ENCODE peak calls at places on chromosomes 12 and 14, in five cellular contexts. One of them, this sample, is unnamed.

GRCh38 chr12:7666595-7666994 is 887 bp upstream of the APOBEC1 start:
- DNase-seq in GM23338: no peak
- DNase-seq in K562: no peak
- DNase-seq in HepG2: peak
- DNase-seq in GM12878: no peak
- DNase-seq in this sample: no peak

GRCh38 chr12:12883369-12884001 is 7.9 kb upstream of the GPRC5A start:
- DNase-seq in GM23338: no peak
- DNase-seq in K562: peak
- DNase-seq in HepG2: peak
- DNase-seq in GM12878: no peak
- DNase-seq in this sample: peak

GRCh38 chr14:65847065-65847847 is 434.7 kb downstream of the FUT8 start:
- DNase-seq in GM23338: no peak
- DNase-seq in K562: no peak
- DNase-seq in HepG2: no peak
- DNase-seq in GM12878: peak
- DNase-seq in this sample: no peak

GRCh38 chr12:6282453-6282840 is 28.0 kb upstream of the PLEKHG6 start:
- DNase-seq in GM23338: no peak
- DNase-seq in K562: no peak
- DNase-seq in HepG2: no peak
- DNase-seq in GM12878: no peak
- DNase-seq in this sample: no peak

GRCh38 chr12:117400912-117401311 is 39.5 kb upstream of the NOS1 start:
- DNase-seq in GM23338: no peak
- DNase-seq in K562: no peak
- DNase-seq in HepG2: no peak
- DNase-seq in GM12878: no peak
- DNase-seq in this sample: no peak

GRCh38 chr14:67187210-67187609 is 2.0 kb upstream of the GARIN2 start:
- DNase-seq in GM23338: no peak
- DNase-seq in K562: no peak
- DNase-seq in HepG2: peak
- DNase-seq in GM12878: no peak
- DNase-seq in this sample: peak

GRCh38 chr14:36418937-36419336 is 98.5 kb upstream of the MBIP start:
- DNase-seq in GM23338: no peak
- DNase-seq in K562: no peak
- DNase-seq in HepG2: no peak
- DNase-seq in GM12878: no peak
- DNase-seq in this sample: no peak

GRCh38 chr12:13250416-13250815 is 53.9 kb downstream of the EMP1 start:
- DNase-seq in GM23338: no peak
- DNase-seq in K562: no peak
- DNase-seq in HepG2: no peak
- DNase-seq in GM12878: no peak
- DNase-seq in this sample: no peak

GRCh38 chr14:30753452-30753851 is 120.9 kb upstream of the COCH start:
- DNase-seq in GM23338: no peak
- DNase-seq in K562: no peak
- DNase-seq in HepG2: no peak
- DNase-seq in GM12878: no peak
- DNase-seq in this sample: no peak

GRCh38 chr12:83818888-83819287 is 1093.7 kb downstream of the SLC6A15 start:
- DNase-seq in GM23338: no peak
- DNase-seq in K562: no peak
- DNase-seq in HepG2: no peak
- DNase-seq in GM12878: no peak
- DNase-seq in this sample: no peak

GRCh38 chr12:83817730-83818129 is 1094.9 kb downstream of the SLC6A15 start:
- DNase-seq in GM23338: no peak
- DNase-seq in K562: no peak
- DNase-seq in HepG2: no peak
- DNase-seq in GM12878: no peak
- DNase-seq in this sample: no peak

GRCh38 chr12:83826112-83826511 is 1086.5 kb downstream of the SLC6A15 start:
- DNase-seq in GM23338: peak
- DNase-seq in K562: peak
- DNase-seq in HepG2: no peak
- DNase-seq in GM12878: no peak
- DNase-seq in this sample: peak

GRCh38 chr12:83823386-83824045 is 1089.1 kb downstream of the SLC6A15 start:
- DNase-seq in GM23338: peak
- DNase-seq in K562: no peak
- DNase-seq in HepG2: peak
- DNase-seq in GM12878: no peak
- DNase-seq in this sample: no peak

GRCh38 chr12:83821967-83822366 is 1090.6 kb downstream of the SLC6A15 start:
- DNase-seq in GM23338: no peak
- DNase-seq in K562: no peak
- DNase-seq in HepG2: no peak
- DNase-seq in GM12878: no peak
- DNase-seq in this sample: no peak
- TF ChIP-seq JUNB in GM23338: no peak
- TF ChIP-seq JUNB in K562: no peak
- TF ChIP-seq JUNB in HepG2: no peak
- TF ChIP-seq JUNB in GM12878: no peak
- TF ChIP-seq JUNB in this sample: no peak

GRCh38 chr12:65335021-65335714 is 56.7 kb downstream of the MSRB3 start:
- DNase-seq in GM23338: no peak
- DNase-seq in K562: no peak
- DNase-seq in HepG2: peak
- DNase-seq in GM12878: no peak
- DNase-seq in this sample: peak
- TF ChIP-seq JUNB in GM23338: no peak
- TF ChIP-seq JUNB in K562: no peak
- TF ChIP-seq JUNB in HepG2: peak
- TF ChIP-seq JUNB in GM12878: no peak
- TF ChIP-seq JUNB in this sample: no peak

GRCh38 chr14:57182760-57183503 is 85.8 kb downstream of the EXOC5 start:
- DNase-seq in GM23338: peak
- DNase-seq in K562: peak
- DNase-seq in HepG2: peak
- DNase-seq in GM12878: no peak
- DNase-seq in this sample: peak
- TF ChIP-seq JUNB in GM23338: no peak
- TF ChIP-seq JUNB in K562: no peak
- TF ChIP-seq JUNB in HepG2: no peak
- TF ChIP-seq JUNB in GM12878: no peak
- TF ChIP-seq JUNB in this sample: no peak

GRCh38 chr14:57746563-57746962 is 119.3 kb downstream of the SLC35F4 start:
- DNase-seq in GM23338: no peak
- DNase-seq in K562: no peak
- DNase-seq in HepG2: no peak
- DNase-seq in GM12878: no peak
- DNase-seq in this sample: no peak

GRCh38 chr14:57751400-57751799 is 114.5 kb downstream of the SLC35F4 start:
- DNase-seq in GM23338: no peak
- DNase-seq in K562: no peak
- DNase-seq in HepG2: no peak
- DNase-seq in GM12878: no peak
- DNase-seq in this sample: no peak

GRCh38 chr14:57749267-57749666 is 116.6 kb downstream of the SLC35F4 start:
- DNase-seq in GM23338: no peak
- DNase-seq in K562: no peak
- DNase-seq in HepG2: no peak
- DNase-seq in GM12878: no peak
- DNase-seq in this sample: no peak

GRCh38 chr14:57748279-57748678 is 117.6 kb downstream of the SLC35F4 start:
- DNase-seq in GM23338: no peak
- DNase-seq in K562: no peak
- DNase-seq in HepG2: no peak
- DNase-seq in GM12878: no peak
- DNase-seq in this sample: no peak

GRCh38 chr14:57747036-57747435 is 118.9 kb downstream of the SLC35F4 start:
- DNase-seq in GM23338: no peak
- DNase-seq in K562: no peak
- DNase-seq in HepG2: no peak
- DNase-seq in GM12878: no peak
- DNase-seq in this sample: no peak
- TF ChIP-seq JUNB in GM23338: no peak
- TF ChIP-seq JUNB in K562: no peak
- TF ChIP-seq JUNB in HepG2: no peak
- TF ChIP-seq JUNB in GM12878: no peak
- TF ChIP-seq JUNB in this sample: no peak

GRCh38 chr12:105574056-105574715 is 243.7 kb downstream of the C12orf75 start:
- DNase-seq in GM23338: no peak
- DNase-seq in K562: no peak
- DNase-seq in HepG2: no peak
- DNase-seq in GM12878: no peak
- DNase-seq in this sample: no peak
- TF ChIP-seq JUNB in GM23338: no peak
- TF ChIP-seq JUNB in K562: no peak
- TF ChIP-seq JUNB in HepG2: no peak
- TF ChIP-seq JUNB in GM12878: no peak
- TF ChIP-seq JUNB in this sample: no peak

GRCh38 chr14:94354638-94355185 is 31.6 kb upstream of the SERPINA6 start:
- DNase-seq in GM23338: no peak
- DNase-seq in K562: no peak
- DNase-seq in HepG2: no peak
- DNase-seq in GM12878: no peak
- DNase-seq in this sample: no peak

GRCh38 chr14:94356379-94357056 is 31.9 kb downstream of the SERPINA1 start:
- DNase-seq in GM23338: no peak
- DNase-seq in K562: no peak
- DNase-seq in HepG2: no peak
- DNase-seq in GM12878: no peak
- DNase-seq in this sample: no peak

GRCh38 chr14:94357166-94357565 is 31.2 kb downstream of the SERPINA1 start:
- DNase-seq in GM23338: no peak
- DNase-seq in K562: no peak
- DNase-seq in HepG2: no peak
- DNase-seq in GM12878: no peak
- DNase-seq in this sample: no peak

GRCh38 chr14:94360945-94361565 is 27.3 kb downstream of the SERPINA1 start:
- DNase-seq in GM23338: no peak
- DNase-seq in K562: no peak
- DNase-seq in HepG2: peak
- DNase-seq in GM12878: no peak
- DNase-seq in this sample: no peak

DNA sequence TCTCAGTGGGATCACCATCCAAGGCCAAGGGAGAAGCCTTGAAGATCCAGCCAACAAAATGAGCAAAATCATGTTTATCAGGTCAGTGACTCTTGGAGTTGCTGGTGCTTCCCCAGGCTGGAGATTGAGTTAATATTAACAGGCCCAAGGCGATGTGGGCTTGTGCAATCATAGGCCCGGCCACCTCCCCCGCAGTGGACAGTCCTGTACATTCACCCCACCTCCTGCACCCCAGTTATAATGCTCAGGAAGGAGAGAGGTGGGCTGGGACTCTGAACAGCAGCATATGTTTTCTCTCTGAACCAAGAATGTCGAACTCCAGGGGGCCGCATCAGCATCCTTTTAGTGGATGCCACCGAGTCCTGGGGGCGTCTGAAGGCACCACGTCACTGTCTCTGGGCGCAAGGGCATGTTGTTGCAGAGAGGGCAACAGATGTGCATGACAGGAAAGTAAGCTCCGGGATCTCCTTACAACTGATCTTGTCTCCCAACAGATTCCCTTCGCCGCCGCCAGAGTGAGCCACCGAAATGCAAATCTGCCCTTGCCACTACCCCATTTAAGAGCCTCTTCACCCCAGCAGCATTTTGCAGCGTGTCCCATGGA is 32.2 kb upstream of the SERPINA6 start:
- DNase-seq in GM23338: peak
- DNase-seq in K562: no peak
- DNase-seq in HepG2: peak
- DNase-seq in GM12878: no peak
- DNase-seq in this sample: no peak
- TF ChIP-seq JUNB in GM23338: no peak
- TF ChIP-seq JUNB in K562: no peak
- TF ChIP-seq JUNB in HepG2: peak
- TF ChIP-seq JUNB in GM12878: no peak
- TF ChIP-seq JUNB in this sample: no peak

GRCh38 chr12:24947541-24948451 is 1.1 kb downstream of the BCAT1 start:
- DNase-seq in GM23338: peak
- DNase-seq in K562: no peak
- DNase-seq in HepG2: no peak
- DNase-seq in GM12878: no peak
- DNase-seq in this sample: no peak

GRCh38 chr12:24948816-24949722 is at the start of gene BCAT1:
- DNase-seq in GM23338: peak
- DNase-seq in K562: peak
- DNase-seq in HepG2: peak
- DNase-seq in GM12878: no peak
- DNase-seq in this sample: peak

GRCh38 chr12:24948452-24948815 is 467 bp downstream of the BCAT1 start:
- DNase-seq in GM23338: peak
- DNase-seq in K562: peak
- DNase-seq in HepG2: no peak
- DNase-seq in GM12878: peak
- DNase-seq in this sample: peak

GRCh38 chr12:24952389-24952788 is 3.5 kb upstream of the BCAT1 start:
- DNase-seq in GM23338: no peak
- DNase-seq in K562: no peak
- DNase-seq in HepG2: no peak
- DNase-seq in GM12878: no peak
- DNase-seq in this sample: no peak

GRCh38 chr12:24950231-24950834 is 1.4 kb upstream of the BCAT1 start:
- DNase-seq in GM23338: no peak
- DNase-seq in K562: no peak
- DNase-seq in HepG2: no peak
- DNase-seq in GM12878: peak
- DNase-seq in this sample: no peak
- TF ChIP-seq JUNB in GM23338: no peak
- TF ChIP-seq JUNB in K562: no peak
- TF ChIP-seq JUNB in HepG2: no peak
- TF ChIP-seq JUNB in GM12878: peak
- TF ChIP-seq JUNB in this sample: no peak

This sample was measured in A549.